ENCODE peak calls at places on chromosomes 12 and 14, in ten cellular contexts. F is CD8-positive, alpha-beta memory T cell; W is astrocyte; Z is PC-3; O is neuronal stem cell; S is left ventricle myocardium inferior; B is mesenchymal stem cell; Y is colonic mucosa; R is heart right ventricle; K is CD8-positive, alpha-beta T cell. L is an unnamed sample. For H3K4me1, the result is how much of the 10 kb centered on the place peaks cover.

GRCh38 chr12:34287437-34287836 is 265.1 kb downstream of the ALG10 start:
- DNase-seq in F (no peak), W (no peak), Z (no peak), O (no peak), S (no peak), B (no peak), Y (no peak), R (no peak), K (no peak), L (no peak)

GRCh38 chr12:128727461-128727860 is 96.3 kb downstream of the SLC15A4 start:
- DNase-seq in F (no peak), W (no peak), Z (peak), O (no peak), S (no peak), B (no peak), Y (no peak), R (no peak), K (no peak), L (no peak)

GRCh38 chr14:25868521-25869314 is 729.1 kb downstream of the NOVA1 start:
- DNase-seq in F (no peak), W (no peak), Z (no peak), O (no peak), S (no peak), B (no peak), Y (peak), R (no peak), K (no peak), L (no peak)

GRCh38 chr12:12392428-12392827 is 35.5 kb downstream of the BORCS5 start:
- DNase-seq in F (no peak), W (no peak), Z (no peak), O (no peak), S (no peak), B (no peak), Y (no peak), R (no peak), K (no peak), L (no peak)

GRCh38 chr12:107364875-107365518 is 271.6 kb upstream of the CRY1 start:
- DNase-seq in F (no peak), W (no peak), Z (no peak), O (no peak), S (no peak), B (no peak), Y (no peak), R (no peak), K (no peak), L (no peak)

GRCh38 chr12:113298472-113298817 is 36.5 kb downstream of the SLC8B1 start:
- DNase-seq in F (no peak), W (no peak), Z (no peak), O (no peak), S (no peak), B (no peak), Y (no peak), R (no peak), K (no peak), L (no peak)

GRCh38 chr14:81450100-81450531 is 50.0 kb upstream of the STON2 start:
- DNase-seq in F (no peak), W (peak), Z (no peak), O (no peak), S (peak), B (no peak), Y (no peak), R (peak), K (no peak), L (no peak)

GRCh38 chr14:69170848-69171247 is 17.9 kb upstream of the DCAF5 start:
- DNase-seq in F (no peak), W (no peak), Z (peak), O (no peak), S (no peak), B (no peak), Y (no peak), R (no peak), K (no peak), L (no peak)

GRCh38 chr12:25725874-25726273 is 172.8 kb upstream of the LMNTD1 start:
- DNase-seq in F (no peak), W (peak), Z (no peak), O (no peak), S (no peak), B (peak), Y (no peak), R (no peak), K (no peak), L (no peak)

GRCh38 chr12:31289443-31289842 is 36.5 kb downstream of the SINHCAF start:
- DNase-seq in F (no peak), W (no peak), Z (no peak), O (no peak), S (no peak), B (no peak), Y (no peak), R (no peak), K (no peak), L (no peak)

GRCh38 chr12:84502907-84503787 is 409.5 kb downstream of the SLC6A15 start:
- DNase-seq in F (no peak), W (peak), Z (peak), O (peak), S (no peak), B (peak), Y (peak), R (no peak), K (no peak), L (peak)

GRCh38 chr14:93532550-93532949 is 101.8 kb downstream of the UNC79 start:
- DNase-seq in F (no peak), W (no peak), Z (no peak), O (no peak), S (no peak), B (no peak), Y (no peak), R (no peak), K (no peak), L (no peak)

GRCh38 chr14:104527857-104528459 is 51.6 kb upstream of the C14orf180 start:
- DNase-seq in F (no peak), W (no peak), Z (no peak), O (no peak), S (no peak), B (no peak), Y (no peak), R (no peak), K (no peak), L (no peak)

GRCh38 chr12:38904932-38905479 is 385 bp downstream of the CPNE8 start:
- DNase-seq in F (peak), W (peak), Z (peak), O (peak), S (peak), B (peak), Y (peak), R (peak), K (peak), L (no peak)

GRCh38 chr12:24482882-24483604 is 465.9 kb downstream of the BCAT1 start:
- DNase-seq in F (no peak), W (no peak), Z (no peak), O (no peak), S (no peak), B (no peak), Y (no peak), R (no peak), K (no peak), L (peak)

GRCh38 chr12:5945071-5946008 is at the start of gene ANO2:
- DNase-seq in F (no peak), W (no peak), Z (no peak), O (peak), S (no peak), B (peak), Y (no peak), R (peak), K (no peak), L (no peak)

GRCh38 chr14:50964683-50965390 is 20.6 kb upstream of the PYGL start:
- DNase-seq in F (no peak), W (peak), Z (peak), O (no peak), S (no peak), B (peak), Y (peak), R (no peak), K (no peak), L (no peak)

DNA sequence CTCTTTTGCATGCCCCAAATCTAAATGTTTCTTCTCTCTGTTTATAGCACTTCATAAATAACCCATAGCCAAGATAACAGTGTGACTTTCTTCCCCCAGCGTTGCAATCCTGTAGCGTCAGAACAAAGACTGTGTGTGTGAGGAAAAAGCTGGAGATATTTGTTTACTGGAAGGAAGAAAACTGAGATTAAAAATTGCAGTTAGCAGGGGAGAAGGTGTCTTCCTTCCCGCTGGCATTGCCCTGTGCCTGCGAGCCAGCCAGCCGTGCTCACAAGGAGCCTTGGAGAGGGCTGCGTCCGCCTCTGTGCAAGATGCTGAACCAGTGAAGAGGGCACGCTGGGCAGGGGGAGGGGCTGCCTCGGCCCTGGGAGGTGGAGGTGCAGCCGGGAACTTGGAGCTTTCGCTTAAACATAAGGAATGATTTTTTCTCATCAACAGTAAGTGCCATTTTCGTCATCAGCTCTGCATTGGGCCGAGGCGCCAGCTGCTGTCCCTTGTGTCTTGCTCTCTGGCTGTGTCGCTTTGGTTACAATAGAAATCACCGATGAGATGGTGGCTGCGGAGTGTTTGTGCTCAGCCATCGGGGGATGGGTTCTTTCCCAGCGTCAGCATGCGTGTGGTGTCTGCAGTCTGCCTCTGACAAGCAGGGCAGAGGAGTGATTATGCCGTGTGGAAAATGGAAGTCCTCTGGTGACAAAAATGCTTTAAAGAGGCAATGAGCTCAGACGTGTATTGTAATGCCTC is 97.3 kb downstream of the ESR2 start:
- DNase-seq in F (no peak), W (peak), Z (no peak), O (peak), S (peak), B (peak), Y (no peak), R (peak), K (no peak), L (peak)
- H3K27ac ChIP-seq in F (no peak), W (peak), Z (no peak), O (no peak), S (peak), B (peak), Y (no peak), R (peak), K (no peak), L (peak)

GRCh38 chr12:58592817-58593216 is 327.5 kb downstream of the LRIG3 start:
- DNase-seq in F (no peak), W (peak), Z (no peak), O (no peak), S (no peak), B (no peak), Y (no peak), R (no peak), K (no peak), L (no peak)
- H3K4me3 ChIP-seq in F (no peak), W (no peak), Z (no peak), O (no peak), S (no peak), B (no peak), Y (no peak), R (no peak), K (no peak), L (no peak)

GRCh38 chr12:131603106-131604033 is 107.5 kb upstream of the SFSWAP start:
- DNase-seq in F (no peak), W (no peak), Z (no peak), O (no peak), S (no peak), B (no peak), Y (no peak), R (no peak), K (no peak), L (no peak)
- H3K4me1 ChIP-seq in F (half or more), W (under half), Z (under half), O (under half), S (under half), B (under half), Y (under half), R (under half), K (under half), L (under half)

GRCh38 chr12:100529951-100530350 is 43.5 kb upstream of the GAS2L3 start:
- DNase-seq in F (no peak), W (no peak), Z (no peak), O (no peak), S (no peak), B (no peak), Y (no peak), R (no peak), K (no peak), L (no peak)

GRCh38 chr12:100533326-100533725 is 40.2 kb upstream of the GAS2L3 start:
- DNase-seq in F (no peak), W (no peak), Z (no peak), O (no peak), S (no peak), B (no peak), Y (no peak), R (no peak), K (no peak), L (no peak)

GRCh38 chr12:100528044-100528443 is 45.4 kb upstream of the GAS2L3 start:
- DNase-seq in F (no peak), W (no peak), Z (no peak), O (no peak), S (no peak), B (no peak), Y (no peak), R (no peak), K (no peak), L (no peak)

GRCh38 chr12:100528471-100529139 is 44.9 kb upstream of the GAS2L3 start:
- DNase-seq in F (no peak), W (no peak), Z (no peak), O (no peak), S (no peak), B (no peak), Y (no peak), R (no peak), K (no peak), L (no peak)
- H3K27ac ChIP-seq in F (no peak), W (no peak), Z (no peak), O (no peak), S (no peak), B (no peak), Y (no peak), R (no peak), K (no peak), L (no peak)

GRCh38 chr12:57419495-57419894 is 11.3 kb downstream of the R3HDM2 start:
- DNase-seq in F (no peak), W (no peak), Z (no peak), O (no peak), S (no peak), B (no peak), Y (no peak), R (no peak), K (no peak), L (peak)
- H3K4me3 ChIP-seq in F (no peak), W (no peak), Z (no peak), O (no peak), S (no peak), B (no peak), Y (no peak), R (no peak), K (no peak), L (no peak)

DNA sequence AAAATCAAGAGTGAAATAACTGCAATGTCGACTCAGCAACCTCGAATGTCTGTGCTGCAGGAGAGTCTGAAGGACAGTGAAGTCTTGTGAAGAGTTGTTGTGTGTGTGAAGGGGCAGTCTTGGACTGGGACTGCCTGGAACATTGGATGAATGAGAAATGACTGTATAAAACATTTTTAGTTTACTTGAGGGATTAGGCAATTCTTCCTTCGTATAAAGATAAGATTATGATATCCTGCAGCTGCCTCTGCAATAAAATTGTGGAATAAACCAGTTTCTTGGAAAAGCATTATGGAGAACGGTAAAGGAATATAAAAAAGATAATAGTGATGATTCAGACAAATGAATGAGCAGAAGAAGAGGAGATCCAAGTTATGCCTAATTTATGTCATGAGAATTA is 30.9 kb upstream of the LUM start:
- DNase-seq in F (no peak), W (peak), Z (no peak), O (no peak), S (no peak), B (peak), Y (no peak), R (no peak), K (no peak), L (no peak)
- H3K4me1 ChIP-seq in F (under half), W (under half), Z (under half), O (under half), S (under half), B (under half), Y (under half), R (under half), K (under half), L (under half)

L was measured in SJSA1.